ENCODE peak calls at places on chromosomes 6 and 20, in four cellular contexts. I is stimulated activated CD4-positive, alpha-beta T cell treated with anti-CD3 and anti-CD28 coated beads, Interleukin-1b, Interleukin-23, amount 100 ng/mL, for 24 hours; F is activated CD8-positive, alpha-beta T cell treated with anti-CD3 and anti-CD28 coated beads, Interleukin-2, amount 10 ng/mL, durations not matched to agents 7 days and 5 days; T is CD4-positive, alpha-beta T cell. P is an unnamed sample.
A peak's percentile ranks its signal among the peaks of the same experiment; 100 is the strongest.

GRCh38 chr6:139311826-139312225 is 20.0 kb upstream of the TXLNB start:
- DNase-seq in I (no peak), F (no peak), T (no peak), P (no peak)

GRCh38 chr6:132741281-132741680 is 16.4 kb downstream of the VNN2 start:
- DNase-seq in I (no peak), F (no peak), T (no peak), P (no peak)

GRCh38 chr6:138349891-138350290 is 27.8 kb upstream of the SMIM28 start:
- DNase-seq in I (no peak), F (no peak), T (no peak), P (no peak)

GRCh38 chr6:128848169-128848935 is 34.6 kb upstream of the LAMA2 start:
- DNase-seq in I (no peak), F (no peak), T (no peak), P (no peak)

GRCh38 chr20:59688999-59689398 is 84.7 kb downstream of the PHACTR3 start:
- DNase-seq in I (no peak), F (no peak), T (no peak), P (no peak)

GRCh38 chr6:40352006-40352405 is 235.2 kb downstream of the LRFN2 start:
- DNase-seq in I (no peak), F (no peak), T (no peak), P (no peak)

GRCh38 chr20:64146301-64146935 is 17.8 kb upstream of the MYT1 start:
- DNase-seq in I (no peak), F (no peak), T (no peak), P (no peak)

GRCh38 chr20:3165473-3166337 is 6.0 kb upstream of the FASTKD5 start:
- DNase-seq in I (no peak), F (no peak), T (no peak), P (no peak)

GRCh38 chr6:157317129-157317814 is 6.0 kb downstream of the TMEM242 start:
- DNase-seq in I (no peak), F (no peak), T (no peak), P (no peak)

GRCh38 chr6:168355716-168356522 is 36.3 kb upstream of the DACT2 start:
- DNase-seq in I (peak; percentile 7), F (peak; percentile 21), T (no peak), P (no peak)

GRCh38 chr6:23181301-23182110 is 612.1 kb downstream of the HDGFL1 start:
- DNase-seq in I (no peak), F (no peak), T (no peak), P (no peak)

GRCh38 chr20:40630723-40631631 is 58.1 kb downstream of the MAFB start:
- DNase-seq in I (no peak), F (no peak), T (no peak), P (no peak)

GRCh38 chr20:51220293-51220706 is 197.4 kb upstream of the KCNG1 start:
- DNase-seq in I (peak; percentile 44), F (peak; percentile 62), T (peak; percentile 19), P (no peak)

GRCh38 chr20:4973330-4974097 is 27.8 kb downstream of the SLC23A2 start:
- DNase-seq in I (no peak), F (peak; percentile 75), T (no peak), P (peak; percentile 34)

GRCh38 chr6:14786455-14786854 is 459.4 kb upstream of the JARID2 start:
- DNase-seq in I (no peak), F (no peak), T (no peak), P (no peak)

P was measured in KG1.